ENCODE peak calls at places on chromosomes 1 and 21, in four cellular contexts. V is IMR-90, E is H54, G is spleen. H is an unnamed sample.
A peak's percentile ranks its signal among the peaks of the same experiment; 100 is the strongest.

GRCh38 chr1:84889437-84889836 is 3.6 kb downstream of the LPAR3 start:
- DNase-seq in E (no peak), V (no peak), G (no peak), H (no peak)

GRCh38 chr1:12159826-12160225 is 7.0 kb upstream of the TNFRSF1B start:
- DNase-seq in V (no peak), G (peak; percentile 80), E (no peak), H (no peak)

GRCh38 chr1:10793129-10793651 is 3.3 kb downstream of the CASZ1 start:
- DNase-seq in V (no peak), E (no peak), G (no peak), H (no peak)

GRCh38 chr1:185735667-185736105 is 1.5 kb downstream of the HMCN1 start:
- DNase-seq in V (peak; percentile 7), E (no peak), G (no peak), H (no peak)

GRCh38 chr1:55445416-55445815 is 230.3 kb upstream of the USP24 start:
- DNase-seq in G (no peak), V (no peak), E (no peak), H (no peak)

GRCh38 chr1:207317561-207317960 is 3.9 kb upstream of the CD55 start:
- DNase-seq in G (no peak), V (no peak), E (no peak), H (no peak)

GRCh38 chr1:59172693-59173092 is 124.2 kb upstream of the FGGY start:
- DNase-seq in V (no peak), G (no peak), E (no peak), H (no peak)

GRCh38 chr1:71080178-71080781 is 555 bp downstream of the ZRANB2 start:
- DNase-seq in V (peak; percentile 7), E (no peak), G (no peak), H (no peak)

GRCh38 chr1:57835620-57836019 is 411.8 kb upstream of the DAB1 start:
- DNase-seq in G (no peak), V (no peak), E (no peak), H (no peak)

GRCh38 chr1:190022709-190023108 is 455.0 kb downstream of the BRINP3 start:
- DNase-seq in G (no peak), E (no peak), V (peak; percentile 75), H (no peak)

GRCh38 chr1:54425152-54425584 is 19.0 kb upstream of the SSBP3 start:
- DNase-seq in E (no peak), G (peak; percentile 28), V (no peak), H (peak; percentile 46)

GRCh38 chr1:16926491-16927195 is 4.9 kb downstream of the CROCC start:
- DNase-seq in E (no peak), G (no peak), V (no peak), H (no peak)

GRCh38 chr1:114002492-114003290 is 23.4 kb downstream of the OLFML3 start:
- DNase-seq in G (no peak), V (no peak), E (no peak), H (no peak)

GRCh38 chr1:193185861-193186714 is at the start of gene B3GALT2:
- DNase-seq in V (peak; percentile 70), G (no peak), E (no peak), H (peak; percentile 63)

GRCh38 chr1:242147096-242147976 is 148.4 kb upstream of the MAP1LC3C start:
- DNase-seq in E (no peak), G (no peak), V (no peak), H (no peak)

GRCh38 chr1:45395051-45395450 is 54.8 kb upstream of the MUTYH start:
- DNase-seq in E (no peak), V (no peak), G (no peak), H (no peak)

GRCh38 chr1:240104662-240105061 is 13.0 kb downstream of the FMN2 start:
- DNase-seq in G (no peak), V (no peak), E (no peak), H (no peak)

GRCh38 chr1:53715478-53715877 is 23.5 kb downstream of the GLIS1 start:
- DNase-seq in E (no peak), V (peak; percentile 14), G (no peak), H (no peak)

GRCh38 chr21:27802816-27803475 is 836.1 kb upstream of the ADAMTS5 start:
- DNase-seq in V (peak; percentile 31), G (no peak), E (peak; percentile 17), H (no peak)

GRCh38 chr1:118948796-118949195 is 39.3 kb downstream of the TBX15 start:
- DNase-seq in V (no peak), G (no peak), E (no peak), H (no peak)

GRCh38 chr1:118948351-118948750 is 39.8 kb downstream of the TBX15 start:
- DNase-seq in E (no peak), G (no peak), V (no peak), H (no peak)

GRCh38 chr1:118947790-118948189 is 40.4 kb downstream of the TBX15 start:
- DNase-seq in E (peak; percentile 28), V (peak; percentile 46), G (no peak), H (no peak)

GRCh38 chr1:118945460-118945859 is 42.7 kb downstream of the TBX15 start:
- DNase-seq in V (no peak), G (no peak), E (no peak), H (no peak)

DNA sequence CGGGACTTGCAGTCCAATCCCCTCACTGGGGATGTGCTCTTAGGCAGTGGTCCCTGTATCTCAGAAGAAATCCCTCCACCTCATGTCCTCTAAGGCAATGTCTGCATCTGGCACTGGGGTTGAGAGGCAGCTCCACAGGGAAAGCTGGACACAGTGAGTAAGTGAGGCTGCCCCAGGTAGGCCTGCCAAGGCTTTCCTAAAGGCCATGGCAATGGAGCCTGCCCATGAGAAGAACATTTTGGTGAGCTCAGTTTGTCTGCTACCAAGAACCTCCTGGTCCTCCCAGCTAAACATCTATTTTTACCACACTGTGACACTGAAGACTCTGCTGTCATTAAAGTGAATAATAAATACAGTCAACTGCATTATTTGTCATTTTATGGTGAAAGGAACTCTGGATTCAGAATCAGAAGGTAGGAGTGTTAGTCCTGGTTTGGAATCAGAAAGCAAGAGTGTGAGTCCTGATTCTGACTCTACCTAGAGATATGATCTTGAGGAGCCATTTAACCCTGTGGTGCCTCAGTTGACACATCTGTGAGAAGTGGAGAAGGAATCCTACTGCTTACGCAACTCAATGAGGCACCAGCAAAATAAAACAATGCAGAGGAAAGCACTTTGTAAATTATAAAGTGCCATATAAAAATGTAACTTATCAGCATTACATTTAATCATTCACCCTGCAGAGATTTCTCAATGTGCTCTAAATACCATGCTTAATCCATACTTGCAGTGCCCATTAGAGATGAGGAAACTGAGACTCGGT is 41.0 kb downstream of the TBX15 start:
- DNase-seq in G (no peak), E (no peak), V (no peak), H (no peak)
- TF ChIP-seq POLR2A in G (no peak), E (no peak), V (no peak), H (no peak)

GRCh38 chr1:245578751-245579150 is 424.0 kb downstream of the KIF26B start:
- DNase-seq in V (no peak), G (no peak), E (no peak), H (no peak)

GRCh38 chr1:245578306-245578705 is 423.5 kb downstream of the KIF26B start:
- DNase-seq in V (no peak), G (no peak), E (no peak), H (no peak)

GRCh38 chr1:245583081-245583480 is 428.3 kb downstream of the KIF26B start:
- DNase-seq in V (peak; percentile 12), G (no peak), E (no peak), H (no peak)

GRCh38 chr1:245579881-245580280 is 425.1 kb downstream of the KIF26B start:
- DNase-seq in V (no peak), E (no peak), G (no peak), H (no peak)

GRCh38 chr1:245580651-245581050 is 425.9 kb downstream of the KIF26B start:
- DNase-seq in V (no peak), E (no peak), G (no peak), H (no peak)
- TF ChIP-seq POLR2A in V (no peak), E (no peak), G (no peak), H (no peak)

GRCh38 chr1:112466078-112466660 is 42.6 kb upstream of the WNT2B start:
- DNase-seq in E (peak; percentile 77), G (peak; percentile 97), V (peak; percentile 94), H (peak; percentile 98)
- TF ChIP-seq POLR2A in E (no peak), G (no peak), V (peak; percentile 12), H (no peak)

DNA sequence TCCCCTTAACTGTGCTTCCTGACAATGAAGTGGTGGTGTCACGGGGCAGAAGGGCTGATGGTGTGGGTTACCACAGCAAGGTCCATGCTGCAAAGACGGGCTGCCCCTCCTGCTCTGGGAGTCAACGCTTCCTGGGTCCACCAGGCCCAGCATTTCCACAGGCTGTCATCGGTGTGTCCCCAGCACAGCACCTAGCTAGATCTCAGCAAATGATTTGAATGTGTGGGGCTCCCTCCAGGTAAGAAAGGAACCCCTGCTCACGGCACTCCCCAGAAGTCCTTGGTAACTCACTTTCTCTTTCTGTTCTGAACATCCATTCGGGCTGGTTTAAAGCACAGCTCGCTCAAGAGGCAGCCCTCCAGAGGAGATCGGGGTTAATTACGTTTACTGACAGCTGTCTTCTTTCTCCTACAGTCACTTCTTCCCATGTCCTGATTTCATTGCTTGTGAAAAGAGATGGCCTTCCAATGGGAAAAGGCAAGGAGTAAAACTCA is 27.3 kb downstream of the HIVEP3 start:
- DNase-seq in E (no peak), V (peak; percentile 54), G (no peak), H (no peak)
- TF ChIP-seq POLR2A in E (no peak), V (no peak), G (no peak), H (no peak)

DNA sequence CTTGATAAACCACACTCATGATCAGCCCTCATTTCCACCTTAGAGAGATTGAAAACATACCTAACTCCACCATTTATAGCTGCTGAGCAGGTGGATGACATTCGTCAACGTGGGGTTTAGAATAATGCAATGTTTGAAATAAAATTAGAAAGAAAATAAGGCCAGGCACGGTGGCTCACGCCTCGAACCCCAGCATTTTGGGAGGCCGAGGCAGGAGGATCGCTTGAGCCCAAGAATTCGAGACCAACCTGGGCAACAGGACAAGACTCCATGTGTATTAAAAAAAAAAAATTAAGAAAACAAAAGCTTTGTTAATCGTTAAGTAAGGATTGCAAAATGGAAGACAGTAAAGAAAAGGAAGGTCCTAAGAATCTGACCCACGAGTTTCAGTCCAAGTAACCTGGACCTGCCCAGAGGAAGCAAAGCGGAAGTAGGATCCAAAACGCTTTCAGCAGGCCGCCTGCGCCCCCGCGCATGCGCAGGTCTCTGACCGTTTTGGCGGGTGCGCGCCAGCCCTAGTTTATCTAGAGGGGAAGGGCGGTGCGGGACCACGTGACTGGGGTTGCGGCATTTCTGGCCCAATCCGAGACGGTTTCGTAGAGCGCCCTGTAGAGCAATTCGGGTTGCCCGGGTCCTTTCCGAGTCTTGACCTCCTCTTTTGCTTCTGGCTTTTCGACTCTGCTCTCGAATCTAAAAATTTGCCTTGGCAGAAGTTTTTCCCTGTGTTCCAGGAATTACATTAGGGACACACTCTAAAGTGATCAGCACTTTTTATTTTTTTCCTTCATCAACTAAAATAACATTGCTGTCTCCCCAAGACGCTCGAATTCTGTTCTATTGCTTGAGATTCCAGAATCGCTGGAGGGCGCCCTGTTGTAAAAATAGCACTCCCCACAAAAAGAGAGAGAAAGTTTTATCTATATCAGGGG is 22.5 kb downstream of the ANP32E start:
- DNase-seq in G (peak; percentile 97), E (peak; percentile 71), V (peak; percentile 84), H (peak; percentile 99)
- TF ChIP-seq POLR2A in G (no peak), E (peak; percentile 41), V (peak; percentile 26), H (peak; percentile 56)